ENCODE peak calls at places on chromosomes 3 and 15, in six cellular contexts. One of them, this sample, is unnamed.

GRCh38 chr15:68578175-68578959 is 426 bp upstream of the CORO2B start:
- DNase-seq in aorta: peak; percentile 94
- DNase-seq in activated CD4-positive, alpha-beta T cell treated with anti-CD3 and anti-CD28 coated beads, Interleukin-2, amount 50 U/mL, for 24 hours: peak; percentile 6
- DNase-seq in RWPE1: peak; percentile 32
- DNase-seq in foreskin fibroblast: peak; percentile 76
- DNase-seq in activated CD8-positive, alpha-beta T cell treated with anti-CD3 and anti-CD28 coated beads for 36 hours: peak; percentile 28
- DNase-seq in this sample: no peak

GRCh38 chr15:48573780-48574179 is 71.7 kb downstream of the FBN1 start:
- DNase-seq in aorta: no peak
- DNase-seq in activated CD4-positive, alpha-beta T cell treated with anti-CD3 and anti-CD28 coated beads, Interleukin-2, amount 50 U/mL, for 24 hours: no peak
- DNase-seq in RWPE1: no peak
- DNase-seq in foreskin fibroblast: no peak
- DNase-seq in activated CD8-positive, alpha-beta T cell treated with anti-CD3 and anti-CD28 coated beads for 36 hours: no peak
- DNase-seq in this sample: no peak

GRCh38 chr15:44550734-44551133 is 13.8 kb downstream of the EIF3J start:
- DNase-seq in aorta: no peak
- DNase-seq in activated CD4-positive, alpha-beta T cell treated with anti-CD3 and anti-CD28 coated beads, Interleukin-2, amount 50 U/mL, for 24 hours: no peak
- DNase-seq in RWPE1: no peak
- DNase-seq in foreskin fibroblast: no peak
- DNase-seq in activated CD8-positive, alpha-beta T cell treated with anti-CD3 and anti-CD28 coated beads for 36 hours: no peak
- DNase-seq in this sample: no peak

GRCh38 chr3:161263057-161263456 is 41.9 kb downstream of the NMD3 start:
- DNase-seq in aorta: no peak
- DNase-seq in activated CD4-positive, alpha-beta T cell treated with anti-CD3 and anti-CD28 coated beads, Interleukin-2, amount 50 U/mL, for 24 hours: no peak
- DNase-seq in RWPE1: no peak
- DNase-seq in foreskin fibroblast: peak; percentile 63
- DNase-seq in activated CD8-positive, alpha-beta T cell treated with anti-CD3 and anti-CD28 coated beads for 36 hours: peak; percentile 8
- DNase-seq in this sample: no peak

GRCh38 chr3:117618462-117618861 is 908.9 kb downstream of the TUSC7 start:
- DNase-seq in aorta: no peak
- DNase-seq in activated CD4-positive, alpha-beta T cell treated with anti-CD3 and anti-CD28 coated beads, Interleukin-2, amount 50 U/mL, for 24 hours: no peak
- DNase-seq in RWPE1: no peak
- DNase-seq in foreskin fibroblast: no peak
- DNase-seq in activated CD8-positive, alpha-beta T cell treated with anti-CD3 and anti-CD28 coated beads for 36 hours: no peak
- DNase-seq in this sample: no peak

GRCh38 chr3:124748560-124749198 is 18.4 kb downstream of the UMPS start:
- DNase-seq in aorta: no peak
- DNase-seq in activated CD4-positive, alpha-beta T cell treated with anti-CD3 and anti-CD28 coated beads, Interleukin-2, amount 50 U/mL, for 24 hours: no peak
- DNase-seq in RWPE1: no peak
- DNase-seq in foreskin fibroblast: no peak
- DNase-seq in activated CD8-positive, alpha-beta T cell treated with anti-CD3 and anti-CD28 coated beads for 36 hours: no peak
- DNase-seq in this sample: no peak

GRCh38 chr3:178845446-178846118 is 226.0 kb downstream of the ZMAT3 start:
- DNase-seq in aorta: no peak
- DNase-seq in activated CD4-positive, alpha-beta T cell treated with anti-CD3 and anti-CD28 coated beads, Interleukin-2, amount 50 U/mL, for 24 hours: no peak
- DNase-seq in RWPE1: no peak
- DNase-seq in foreskin fibroblast: no peak
- DNase-seq in activated CD8-positive, alpha-beta T cell treated with anti-CD3 and anti-CD28 coated beads for 36 hours: no peak
- DNase-seq in this sample: no peak

GRCh38 chr3:160473233-160473632 is 23.6 kb upstream of the TRIM59 start:
- DNase-seq in aorta: no peak
- DNase-seq in activated CD4-positive, alpha-beta T cell treated with anti-CD3 and anti-CD28 coated beads, Interleukin-2, amount 50 U/mL, for 24 hours: no peak
- DNase-seq in RWPE1: no peak
- DNase-seq in foreskin fibroblast: peak; percentile 90
- DNase-seq in activated CD8-positive, alpha-beta T cell treated with anti-CD3 and anti-CD28 coated beads for 36 hours: no peak
- DNase-seq in this sample: no peak

GRCh38 chr3:39260957-39261356 is 18.9 kb downstream of the CX3CR1 start:
- DNase-seq in aorta: peak; percentile 92
- DNase-seq in activated CD4-positive, alpha-beta T cell treated with anti-CD3 and anti-CD28 coated beads, Interleukin-2, amount 50 U/mL, for 24 hours: no peak
- DNase-seq in RWPE1: peak; percentile 90
- DNase-seq in foreskin fibroblast: peak; percentile 84
- DNase-seq in activated CD8-positive, alpha-beta T cell treated with anti-CD3 and anti-CD28 coated beads for 36 hours: peak; percentile 76
- DNase-seq in this sample: no peak

GRCh38 chr3:150763841-150764483 is 993 bp upstream of the SIAH2 start:
- DNase-seq in aorta: peak; percentile 90
- DNase-seq in activated CD4-positive, alpha-beta T cell treated with anti-CD3 and anti-CD28 coated beads, Interleukin-2, amount 50 U/mL, for 24 hours: no peak
- DNase-seq in RWPE1: peak; percentile 55
- DNase-seq in foreskin fibroblast: peak; percentile 70
- DNase-seq in activated CD8-positive, alpha-beta T cell treated with anti-CD3 and anti-CD28 coated beads for 36 hours: peak; percentile 64
- DNase-seq in this sample: no peak

GRCh38 chr15:92653366-92653765 is 2.2 kb downstream of the FAM174B start:
- DNase-seq in aorta: no peak
- DNase-seq in activated CD4-positive, alpha-beta T cell treated with anti-CD3 and anti-CD28 coated beads, Interleukin-2, amount 50 U/mL, for 24 hours: no peak
- DNase-seq in RWPE1: no peak
- DNase-seq in foreskin fibroblast: no peak
- DNase-seq in activated CD8-positive, alpha-beta T cell treated with anti-CD3 and anti-CD28 coated beads for 36 hours: no peak
- DNase-seq in this sample: no peak

GRCh38 chr15:51121118-51121517 is 26.4 kb upstream of the TNFAIP8L3 start:
- DNase-seq in aorta: peak; percentile 86
- DNase-seq in activated CD4-positive, alpha-beta T cell treated with anti-CD3 and anti-CD28 coated beads, Interleukin-2, amount 50 U/mL, for 24 hours: no peak
- DNase-seq in RWPE1: peak; percentile 78
- DNase-seq in foreskin fibroblast: peak; percentile 98
- DNase-seq in activated CD8-positive, alpha-beta T cell treated with anti-CD3 and anti-CD28 coated beads for 36 hours: peak; percentile 23
- DNase-seq in this sample: no peak

GRCh38 chr3:30227571-30228301 is 378.7 kb upstream of the TGFBR2 start:
- DNase-seq in aorta: no peak
- DNase-seq in activated CD4-positive, alpha-beta T cell treated with anti-CD3 and anti-CD28 coated beads, Interleukin-2, amount 50 U/mL, for 24 hours: no peak
- DNase-seq in RWPE1: peak; percentile 20
- DNase-seq in foreskin fibroblast: peak; percentile 84
- DNase-seq in activated CD8-positive, alpha-beta T cell treated with anti-CD3 and anti-CD28 coated beads for 36 hours: no peak
- DNase-seq in this sample: no peak

GRCh38 chr15:85690546-85691226 is 104.0 kb downstream of the KLHL25 start:
- DNase-seq in aorta: no peak
- DNase-seq in activated CD4-positive, alpha-beta T cell treated with anti-CD3 and anti-CD28 coated beads, Interleukin-2, amount 50 U/mL, for 24 hours: no peak
- DNase-seq in RWPE1: no peak
- DNase-seq in foreskin fibroblast: no peak
- DNase-seq in activated CD8-positive, alpha-beta T cell treated with anti-CD3 and anti-CD28 coated beads for 36 hours: peak; percentile 82
- DNase-seq in this sample: no peak